ENCODE peak calls at places on chromosomes 7 and 10, in four cellular contexts. E, K, S and N are unnamed samples.
A peak's percentile ranks its signal among the peaks of the same experiment; 100 is the strongest.

GRCh38 chr10:73110345-73110849 is at the start of gene NUDT13:
- DNase-seq in K (peak; percentile 50), E (peak; percentile 78), S (no peak), N (peak; percentile 68)

GRCh38 chr10:132942101-132942739 is at the start of gene CFAP46:
- DNase-seq in S (peak; percentile 85), E (peak; percentile 36), K (no peak), N (no peak)

GRCh38 chr10:34759161-34759836 is 55.8 kb downstream of the PARD3 start:
- DNase-seq in K (no peak), E (no peak), S (no peak), N (no peak)

GRCh38 chr10:29956335-29956924 is 103.0 kb downstream of the JCAD start:
- DNase-seq in K (no peak), S (no peak), E (no peak), N (no peak)

GRCh38 chr10:1198453-1199344 is 142.5 kb downstream of the WDR37 start:
- DNase-seq in E (no peak), K (no peak), S (no peak), N (no peak)

GRCh38 chr7:44914992-44915607 is 29.8 kb upstream of the PURB start:
- DNase-seq in K (peak; percentile 65), S (no peak), E (no peak), N (no peak)

GRCh38 chr10:3802526-3803002 is 17.6 kb upstream of the KLF6 start:
- DNase-seq in S (no peak), E (no peak), K (no peak), N (no peak)

GRCh38 chr7:112266595-112267270 is 60.2 kb downstream of the ZNF277 start:
- DNase-seq in S (no peak), E (peak; percentile 36), K (no peak), N (no peak)

GRCh38 chr7:108200326-108200725 is 70.2 kb upstream of the LAMB4 start:
- DNase-seq in S (no peak), K (no peak), E (no peak), N (no peak)

GRCh38 chr10:129766611-129767550 is 197.2 kb downstream of the EBF3 start:
- DNase-seq in S (peak; percentile 70), K (no peak), E (no peak), N (no peak)

GRCh38 chr7:113331155-113331898 is 213.0 kb upstream of the SMIM30 start:
- DNase-seq in K (no peak), S (no peak), E (no peak), N (peak; percentile 5)

GRCh38 chr7:30989824-30990140 is 26.0 kb downstream of the GHRHR start:
- DNase-seq in K (no peak), S (no peak), E (no peak), N (no peak)

GRCh38 chr10:124699471-124700292 is 44.5 kb downstream of the FAM53B start:
- DNase-seq in E (no peak), S (peak; percentile 73), K (no peak), N (no peak)

GRCh38 chr7:95012001-95012400 is 104.6 kb downstream of the PPP1R9A start:
- DNase-seq in E (no peak), S (no peak), K (no peak), N (no peak)

GRCh38 chr7:124843336-124843735 is 77.7 kb upstream of the GPR37 start:
- DNase-seq in E (no peak), K (no peak), S (no peak), N (no peak)

GRCh38 chr7:148882668-148883232 is 1.3 kb downstream of the EZH2 start:
- DNase-seq in E (no peak), S (no peak), K (no peak), N (no peak)

GRCh38 chr10:600876-601275 is 88.6 kb downstream of the DIP2C start:
- DNase-seq in K (no peak), E (no peak), S (peak; percentile 75), N (no peak)

GRCh38 chr7:156829669-156830336 is 63.2 kb downstream of the LMBR1 start:
- DNase-seq in K (no peak), S (no peak), E (no peak), N (no peak)

GRCh38 chr7:32163141-32163806 is 93.1 kb upstream of the PDE1C start:
- DNase-seq in E (peak; percentile 94), S (peak; percentile 88), K (no peak), N (no peak)

GRCh38 chr7:111872411-111872810 is 310.1 kb upstream of the IMMP2L start:
- DNase-seq in S (no peak), K (no peak), E (no peak), N (no peak)

GRCh38 chr10:50333872-50334271 is 82.6 kb upstream of the ASAH2 start:
- DNase-seq in K (no peak), E (no peak), S (no peak), N (no peak)

GRCh38 chr7:16951483-16952080 is 69.8 kb upstream of the AGR3 start:
- DNase-seq in E (no peak), S (no peak), K (no peak), N (no peak)

GRCh38 chr7:71021049-71021448 is 110.9 kb upstream of the GALNT17 start:
- DNase-seq in S (no peak), E (no peak), K (no peak), N (no peak)

GRCh38 chr10:15391491-15391890 is 20.4 kb upstream of the FAM171A1 start:
- DNase-seq in E (no peak), S (no peak), K (no peak), N (no peak)

GRCh38 chr10:15381420-15381819 is 10.3 kb upstream of the FAM171A1 start:
- DNase-seq in E (no peak), K (no peak), S (no peak), N (no peak)

GRCh38 chr10:15385552-15386455 is 14.7 kb upstream of the FAM171A1 start:
- DNase-seq in S (peak; percentile 25), K (no peak), E (no peak), N (no peak)

GRCh38 chr10:15384154-15384553 is 13.1 kb upstream of the FAM171A1 start:
- DNase-seq in E (peak; percentile 14), S (peak; percentile 20), K (no peak), N (no peak)

GRCh38 chr10:15387021-15387420 is 15.9 kb upstream of the FAM171A1 start:
- DNase-seq in E (no peak), S (peak; percentile 14), K (no peak), N (no peak)
- H3K4me3 ChIP-seq in E (no peak overlapping the region), S (no peak overlapping the region), K (no peak overlapping the region), N (no peak overlapping the region)

DNA sequence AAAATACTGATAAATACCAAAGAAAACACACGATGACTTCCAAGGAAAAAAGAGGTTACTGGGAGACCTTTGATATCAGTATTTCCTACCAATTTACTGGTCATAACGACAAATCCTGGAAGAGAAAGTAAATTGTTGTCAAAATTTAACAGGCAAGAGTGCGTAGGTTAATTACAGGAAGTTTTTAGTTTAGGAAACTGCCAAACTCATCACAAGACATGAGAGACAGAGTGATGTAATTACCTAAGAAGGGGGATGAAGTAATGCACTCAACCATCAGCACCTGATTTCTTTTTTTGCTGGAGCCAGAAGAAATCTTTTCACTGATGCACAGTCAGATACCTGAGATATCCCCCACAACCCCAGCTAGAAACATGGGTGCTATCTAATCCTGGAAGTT is 16.8 kb downstream of the MACC1 start:
- DNase-seq in E (no peak), K (no peak), S (no peak), N (no peak)
- H3K27ac ChIP-seq in E (no peak overlapping the region), K (no peak overlapping the region), S (no peak overlapping the region), N (no peak overlapping the region)

DNA sequence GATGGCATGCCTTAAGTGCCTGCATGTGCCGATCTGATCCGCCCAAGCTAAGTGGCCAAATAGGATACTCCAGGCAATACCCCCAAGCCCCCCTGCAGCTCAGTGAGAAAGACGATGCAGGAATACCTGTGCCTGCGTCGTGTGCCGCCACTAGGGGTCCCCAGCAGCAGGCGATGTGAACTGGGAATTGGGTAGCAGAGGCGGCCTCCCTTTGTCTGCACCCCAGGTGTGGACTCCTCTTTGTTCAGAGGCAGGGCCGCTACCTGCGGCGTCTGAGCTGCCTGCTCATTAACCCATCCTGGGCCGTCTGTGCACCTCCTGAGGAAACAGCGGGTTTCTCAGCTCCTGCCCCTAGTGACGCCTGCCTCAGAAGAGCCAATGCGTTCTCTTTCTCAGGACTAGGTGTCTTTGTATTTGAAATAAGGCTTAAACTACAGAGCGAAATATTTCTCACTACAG is 4.8 kb upstream of the CHN2 start:
- DNase-seq in S (peak; percentile 87), K (peak; percentile 69), E (peak; percentile 9), N (peak; percentile 94)
- H3K4me3 ChIP-seq in S (no peak overlapping the region), K (no peak overlapping the region), E (no peak overlapping the region), N (no peak overlapping the region)

GRCh38 chr10:86790394-86790793 is 34.0 kb downstream of the BMPR1A start:
- DNase-seq in K (no peak), E (no peak), S (no peak), N (no peak)

GRCh38 chr10:86795353-86795752 is 38.9 kb downstream of the BMPR1A start:
- DNase-seq in K (no peak), S (no peak), E (peak; percentile 51), N (peak; percentile 55)

GRCh38 chr10:86798030-86798429 is 41.6 kb downstream of the BMPR1A start:
- DNase-seq in E (no peak), S (no peak), K (no peak), N (no peak)

GRCh38 chr10:86792768-86793167 is 36.3 kb downstream of the BMPR1A start:
- DNase-seq in K (no peak), S (no peak), E (no peak), N (no peak)

GRCh38 chr10:86793696-86794095 is 37.3 kb downstream of the BMPR1A start:
- DNase-seq in E (no peak), S (no peak), K (no peak), N (no peak)
- H3K27ac ChIP-seq in E (no peak overlapping the region), S (no peak overlapping the region), K (no peak overlapping the region), N (no peak overlapping the region)

DNA sequence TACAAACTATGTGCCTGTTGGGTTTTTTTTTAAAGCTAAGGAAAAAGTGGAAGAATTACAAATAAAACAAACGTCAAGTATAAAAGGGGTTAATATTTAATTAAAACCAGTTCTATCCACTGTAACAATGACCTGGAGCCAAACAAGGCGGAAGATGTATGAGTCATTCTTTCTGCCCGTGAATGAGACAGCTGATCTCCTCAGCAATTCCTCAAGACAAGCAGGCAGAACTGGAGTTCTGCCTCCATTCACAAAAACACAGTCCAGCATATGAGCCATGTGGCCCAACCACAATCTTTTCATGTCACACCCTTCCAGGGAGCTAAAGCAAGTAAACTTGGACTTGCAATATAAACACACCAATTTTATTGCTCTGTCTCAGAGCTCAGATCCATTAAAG is 8.4 kb downstream of the ETV1 start:
- DNase-seq in K (no peak), E (peak; percentile 93), S (no peak), N (no peak)
- H3K4me3 ChIP-seq in K (no peak overlapping the region), E (no peak overlapping the region), S (no peak overlapping the region), N (no peak overlapping the region)

GRCh38 chr7:82164813-82165212 is 278.8 kb downstream of the CACNA2D1 start:
- DNase-seq in K (no peak), S (no peak), E (peak; percentile 81), N (no peak)
- H3K27ac ChIP-seq in K (no peak overlapping the region), S (no peak overlapping the region), E (no peak overlapping the region), N (no peak overlapping the region)